ENCODE peak calls at places on chromosomes 1 and 21, in six cellular contexts. One of them, this sample, is unnamed.

GRCh38 chr1:202760589-202760988 is 47.6 kb downstream of the KDM5B start:
- DNase-seq in endodermal cell: no peak
- DNase-seq in Karpas-422: no peak
- DNase-seq in ecto neural progenitor cell: no peak
- DNase-seq in activated CD8-positive, alpha-beta memory T cell treated with anti-CD3 and anti-CD28 coated beads, Interleukin-2, amount 10 ng/mL, durations not matched to agents 7 days and 5 days: no peak
- DNase-seq in RKO: no peak
- DNase-seq in this sample: no peak

GRCh38 chr1:52403566-52404115 is 582 bp downstream of the ORC1 start:
- DNase-seq in endodermal cell: peak; percentile 84
- DNase-seq in RKO: peak; percentile 92
- DNase-seq in ecto neural progenitor cell: no peak
- DNase-seq in activated CD8-positive, alpha-beta memory T cell treated with anti-CD3 and anti-CD28 coated beads, Interleukin-2, amount 10 ng/mL, durations not matched to agents 7 days and 5 days: peak; percentile 82
- DNase-seq in Karpas-422: peak; percentile 89
- DNase-seq in this sample: peak; percentile 75

GRCh38 chr21:40587786-40588353 is 259.1 kb downstream of the DSCAM start:
- DNase-seq in RKO: no peak
- DNase-seq in activated CD8-positive, alpha-beta memory T cell treated with anti-CD3 and anti-CD28 coated beads, Interleukin-2, amount 10 ng/mL, durations not matched to agents 7 days and 5 days: no peak
- DNase-seq in endodermal cell: no peak
- DNase-seq in Karpas-422: no peak
- DNase-seq in ecto neural progenitor cell: no peak
- DNase-seq in this sample: no peak

GRCh38 chr21:27346041-27346448 is 379.2 kb upstream of the ADAMTS5 start:
- DNase-seq in endodermal cell: no peak
- DNase-seq in activated CD8-positive, alpha-beta memory T cell treated with anti-CD3 and anti-CD28 coated beads, Interleukin-2, amount 10 ng/mL, durations not matched to agents 7 days and 5 days: no peak
- DNase-seq in RKO: peak; percentile 3
- DNase-seq in Karpas-422: no peak
- DNase-seq in ecto neural progenitor cell: no peak
- DNase-seq in this sample: peak; percentile 46

GRCh38 chr1:81559662-81560350 is 240.9 kb upstream of the ADGRL2 start:
- DNase-seq in Karpas-422: no peak
- DNase-seq in ecto neural progenitor cell: no peak
- DNase-seq in RKO: peak; percentile 30
- DNase-seq in endodermal cell: no peak
- DNase-seq in activated CD8-positive, alpha-beta memory T cell treated with anti-CD3 and anti-CD28 coated beads, Interleukin-2, amount 10 ng/mL, durations not matched to agents 7 days and 5 days: no peak
- DNase-seq in this sample: no peak

GRCh38 chr1:184531296-184531695 is 144.5 kb downstream of the C1orf21 start:
- DNase-seq in Karpas-422: no peak
- DNase-seq in endodermal cell: no peak
- DNase-seq in RKO: no peak
- DNase-seq in ecto neural progenitor cell: no peak
- DNase-seq in activated CD8-positive, alpha-beta memory T cell treated with anti-CD3 and anti-CD28 coated beads, Interleukin-2, amount 10 ng/mL, durations not matched to agents 7 days and 5 days: no peak
- DNase-seq in this sample: no peak

GRCh38 chr1:81323862-81324261 is 476.9 kb upstream of the ADGRL2 start:
- DNase-seq in Karpas-422: no peak
- DNase-seq in activated CD8-positive, alpha-beta memory T cell treated with anti-CD3 and anti-CD28 coated beads, Interleukin-2, amount 10 ng/mL, durations not matched to agents 7 days and 5 days: no peak
- DNase-seq in RKO: no peak
- DNase-seq in endodermal cell: no peak
- DNase-seq in ecto neural progenitor cell: no peak
- DNase-seq in this sample: no peak

GRCh38 chr1:46343351-46343695 is 2.7 kb downstream of the NSUN4 start:
- DNase-seq in RKO: no peak
- DNase-seq in activated CD8-positive, alpha-beta memory T cell treated with anti-CD3 and anti-CD28 coated beads, Interleukin-2, amount 10 ng/mL, durations not matched to agents 7 days and 5 days: no peak
- DNase-seq in ecto neural progenitor cell: no peak
- DNase-seq in Karpas-422: no peak
- DNase-seq in endodermal cell: no peak
- DNase-seq in this sample: no peak

GRCh38 chr1:174070614-174071013 is 48.5 kb upstream of the RC3H1 start:
- DNase-seq in Karpas-422: no peak
- DNase-seq in RKO: no peak
- DNase-seq in endodermal cell: no peak
- DNase-seq in ecto neural progenitor cell: no peak
- DNase-seq in activated CD8-positive, alpha-beta memory T cell treated with anti-CD3 and anti-CD28 coated beads, Interleukin-2, amount 10 ng/mL, durations not matched to agents 7 days and 5 days: no peak
- DNase-seq in this sample: no peak

GRCh38 chr21:39071623-39072214 is 111.5 kb downstream of the PSMG1 start:
- DNase-seq in RKO: no peak
- DNase-seq in activated CD8-positive, alpha-beta memory T cell treated with anti-CD3 and anti-CD28 coated beads, Interleukin-2, amount 10 ng/mL, durations not matched to agents 7 days and 5 days: no peak
- DNase-seq in Karpas-422: no peak
- DNase-seq in ecto neural progenitor cell: no peak
- DNase-seq in endodermal cell: no peak
- DNase-seq in this sample: no peak

GRCh38 chr1:165647517-165647916 is 16.5 kb downstream of the MGST3 start:
- DNase-seq in activated CD8-positive, alpha-beta memory T cell treated with anti-CD3 and anti-CD28 coated beads, Interleukin-2, amount 10 ng/mL, durations not matched to agents 7 days and 5 days: peak; percentile 28
- DNase-seq in RKO: no peak
- DNase-seq in ecto neural progenitor cell: no peak
- DNase-seq in Karpas-422: no peak
- DNase-seq in endodermal cell: no peak
- DNase-seq in this sample: no peak

GRCh38 chr1:2548068-2548589 is 8.0 kb upstream of the TNFRSF14 start:
- DNase-seq in activated CD8-positive, alpha-beta memory T cell treated with anti-CD3 and anti-CD28 coated beads, Interleukin-2, amount 10 ng/mL, durations not matched to agents 7 days and 5 days: peak; percentile 93
- DNase-seq in endodermal cell: peak; percentile 96
- DNase-seq in RKO: peak; percentile 79
- DNase-seq in ecto neural progenitor cell: peak; percentile 88
- DNase-seq in Karpas-422: peak; percentile 94
- DNase-seq in this sample: peak; percentile 62

GRCh38 chr1:152053375-152053774 is 16.6 kb upstream of the S100A11 start:
- DNase-seq in RKO: no peak
- DNase-seq in activated CD8-positive, alpha-beta memory T cell treated with anti-CD3 and anti-CD28 coated beads, Interleukin-2, amount 10 ng/mL, durations not matched to agents 7 days and 5 days: no peak
- DNase-seq in endodermal cell: no peak
- DNase-seq in ecto neural progenitor cell: no peak
- DNase-seq in Karpas-422: no peak
- DNase-seq in this sample: no peak

GRCh38 chr1:220019071-220019470 is 27.2 kb downstream of the EPRS1 start:
- DNase-seq in RKO: no peak
- DNase-seq in ecto neural progenitor cell: no peak
- DNase-seq in activated CD8-positive, alpha-beta memory T cell treated with anti-CD3 and anti-CD28 coated beads, Interleukin-2, amount 10 ng/mL, durations not matched to agents 7 days and 5 days: no peak
- DNase-seq in endodermal cell: no peak
- DNase-seq in Karpas-422: no peak
- DNase-seq in this sample: no peak

GRCh38 chr1:17765444-17766411 is 10.6 kb downstream of the ACTL8 start:
- DNase-seq in activated CD8-positive, alpha-beta memory T cell treated with anti-CD3 and anti-CD28 coated beads, Interleukin-2, amount 10 ng/mL, durations not matched to agents 7 days and 5 days: no peak
- DNase-seq in endodermal cell: no peak
- DNase-seq in RKO: peak; percentile 88
- DNase-seq in ecto neural progenitor cell: no peak
- DNase-seq in Karpas-422: no peak
- DNase-seq in this sample: peak; percentile 88

GRCh38 chr1:161305872-161306519 is 3.8 kb downstream of the MPZ start:
- DNase-seq in ecto neural progenitor cell: peak; percentile 89
- DNase-seq in activated CD8-positive, alpha-beta memory T cell treated with anti-CD3 and anti-CD28 coated beads, Interleukin-2, amount 10 ng/mL, durations not matched to agents 7 days and 5 days: peak; percentile 92
- DNase-seq in Karpas-422: peak; percentile 93
- DNase-seq in RKO: no peak
- DNase-seq in endodermal cell: peak; percentile 99
- DNase-seq in this sample: no peak

GRCh38 chr1:193102662-193103061 is 2.6 kb downstream of the GLRX2 start:
- DNase-seq in endodermal cell: no peak
- DNase-seq in activated CD8-positive, alpha-beta memory T cell treated with anti-CD3 and anti-CD28 coated beads, Interleukin-2, amount 10 ng/mL, durations not matched to agents 7 days and 5 days: no peak
- DNase-seq in RKO: no peak
- DNase-seq in Karpas-422: no peak
- DNase-seq in ecto neural progenitor cell: no peak
- DNase-seq in this sample: no peak

GRCh38 chr1:159786966-159787365 is 6.2 kb downstream of the DUSP23 start:
- DNase-seq in Karpas-422: no peak
- DNase-seq in activated CD8-positive, alpha-beta memory T cell treated with anti-CD3 and anti-CD28 coated beads, Interleukin-2, amount 10 ng/mL, durations not matched to agents 7 days and 5 days: no peak
- DNase-seq in ecto neural progenitor cell: no peak
- DNase-seq in endodermal cell: no peak
- DNase-seq in RKO: no peak
- DNase-seq in this sample: no peak

GRCh38 chr1:64038965-64039926 is 164.2 kb upstream of the UBE2U start:
- DNase-seq in activated CD8-positive, alpha-beta memory T cell treated with anti-CD3 and anti-CD28 coated beads, Interleukin-2, amount 10 ng/mL, durations not matched to agents 7 days and 5 days: no peak
- DNase-seq in Karpas-422: no peak
- DNase-seq in RKO: peak; percentile 30
- DNase-seq in ecto neural progenitor cell: no peak
- DNase-seq in endodermal cell: no peak
- DNase-seq in this sample: peak; percentile 98

GRCh38 chr1:159927887-159928431 is 2.7 kb upstream of the TAGLN2 start:
- DNase-seq in activated CD8-positive, alpha-beta memory T cell treated with anti-CD3 and anti-CD28 coated beads, Interleukin-2, amount 10 ng/mL, durations not matched to agents 7 days and 5 days: no peak
- DNase-seq in RKO: no peak
- DNase-seq in endodermal cell: peak; percentile 61
- DNase-seq in Karpas-422: no peak
- DNase-seq in ecto neural progenitor cell: no peak
- DNase-seq in this sample: no peak

GRCh38 chr1:223319373-223319772 is 44.6 kb downstream of the SUSD4 start:
- DNase-seq in Karpas-422: no peak
- DNase-seq in endodermal cell: no peak
- DNase-seq in RKO: no peak
- DNase-seq in ecto neural progenitor cell: no peak
- DNase-seq in activated CD8-positive, alpha-beta memory T cell treated with anti-CD3 and anti-CD28 coated beads, Interleukin-2, amount 10 ng/mL, durations not matched to agents 7 days and 5 days: no peak
- DNase-seq in this sample: no peak

GRCh38 chr1:159040893-159041724 is 31.4 kb downstream of the IFI16 start:
- DNase-seq in Karpas-422: no peak
- DNase-seq in activated CD8-positive, alpha-beta memory T cell treated with anti-CD3 and anti-CD28 coated beads, Interleukin-2, amount 10 ng/mL, durations not matched to agents 7 days and 5 days: no peak
- DNase-seq in RKO: no peak
- DNase-seq in endodermal cell: no peak
- DNase-seq in ecto neural progenitor cell: no peak
- DNase-seq in this sample: no peak

GRCh38 chr1:201499191-201499590 is 7.7 kb downstream of the CSRP1 start:
- DNase-seq in activated CD8-positive, alpha-beta memory T cell treated with anti-CD3 and anti-CD28 coated beads, Interleukin-2, amount 10 ng/mL, durations not matched to agents 7 days and 5 days: no peak
- DNase-seq in RKO: peak; percentile 18
- DNase-seq in endodermal cell: no peak
- DNase-seq in ecto neural progenitor cell: no peak
- DNase-seq in Karpas-422: no peak
- DNase-seq in this sample: no peak

GRCh38 chr1:243851129-243851756 is 1.2 kb upstream of the AKT3 start:
- DNase-seq in ecto neural progenitor cell: no peak
- DNase-seq in Karpas-422: no peak
- DNase-seq in endodermal cell: no peak
- DNase-seq in activated CD8-positive, alpha-beta memory T cell treated with anti-CD3 and anti-CD28 coated beads, Interleukin-2, amount 10 ng/mL, durations not matched to agents 7 days and 5 days: no peak
- DNase-seq in RKO: peak; percentile 34
- DNase-seq in this sample: no peak

GRCh38 chr1:8082945-8083344 is 56.8 kb upstream of the ERRFI1 start:
- DNase-seq in Karpas-422: no peak
- DNase-seq in RKO: no peak
- DNase-seq in endodermal cell: no peak
- DNase-seq in activated CD8-positive, alpha-beta memory T cell treated with anti-CD3 and anti-CD28 coated beads, Interleukin-2, amount 10 ng/mL, durations not matched to agents 7 days and 5 days: no peak
- DNase-seq in ecto neural progenitor cell: no peak
- DNase-seq in this sample: peak; percentile 93

GRCh38 chr1:179154437-179154836 is 72.6 kb downstream of the TOR3A start:
- DNase-seq in endodermal cell: no peak
- DNase-seq in Karpas-422: no peak
- DNase-seq in activated CD8-positive, alpha-beta memory T cell treated with anti-CD3 and anti-CD28 coated beads, Interleukin-2, amount 10 ng/mL, durations not matched to agents 7 days and 5 days: no peak
- DNase-seq in RKO: no peak
- DNase-seq in ecto neural progenitor cell: no peak
- DNase-seq in this sample: no peak

GRCh38 chr1:113390871-113391642 is 742 bp downstream of the MAGI3 start:
- DNase-seq in ecto neural progenitor cell: peak; percentile 72
- DNase-seq in RKO: peak; percentile 69
- DNase-seq in endodermal cell: peak; percentile 81
- DNase-seq in Karpas-422: no peak
- DNase-seq in activated CD8-positive, alpha-beta memory T cell treated with anti-CD3 and anti-CD28 coated beads, Interleukin-2, amount 10 ng/mL, durations not matched to agents 7 days and 5 days: peak; percentile 69
- DNase-seq in this sample: peak; percentile 55

GRCh38 chr1:55781944-55782482 is 566.8 kb upstream of the USP24 start:
- DNase-seq in ecto neural progenitor cell: no peak
- DNase-seq in RKO: peak; percentile 18
- DNase-seq in Karpas-422: no peak
- DNase-seq in activated CD8-positive, alpha-beta memory T cell treated with anti-CD3 and anti-CD28 coated beads, Interleukin-2, amount 10 ng/mL, durations not matched to agents 7 days and 5 days: no peak
- DNase-seq in endodermal cell: no peak
- DNase-seq in this sample: peak; percentile 85

GRCh38 chr1:951364-951763 is 7.7 kb downstream of the NOC2L start:
- DNase-seq in Karpas-422: no peak
- DNase-seq in ecto neural progenitor cell: no peak
- DNase-seq in endodermal cell: peak; percentile 83
- DNase-seq in RKO: peak; percentile 27
- DNase-seq in activated CD8-positive, alpha-beta memory T cell treated with anti-CD3 and anti-CD28 coated beads, Interleukin-2, amount 10 ng/mL, durations not matched to agents 7 days and 5 days: no peak
- DNase-seq in this sample: no peak

GRCh38 chr1:219365435-219365834 is 191.8 kb downstream of the LYPLAL1 start:
- DNase-seq in endodermal cell: no peak
- DNase-seq in ecto neural progenitor cell: no peak
- DNase-seq in Karpas-422: no peak
- DNase-seq in activated CD8-positive, alpha-beta memory T cell treated with anti-CD3 and anti-CD28 coated beads, Interleukin-2, amount 10 ng/mL, durations not matched to agents 7 days and 5 days: no peak
- DNase-seq in RKO: no peak
- DNase-seq in this sample: peak; percentile 24

GRCh38 chr1:29736582-29737188 is 500.4 kb downstream of the PTPRU start:
- DNase-seq in endodermal cell: peak; percentile 85
- DNase-seq in RKO: peak; percentile 57
- DNase-seq in ecto neural progenitor cell: peak; percentile 67
- DNase-seq in Karpas-422: peak; percentile 78
- DNase-seq in activated CD8-positive, alpha-beta memory T cell treated with anti-CD3 and anti-CD28 coated beads, Interleukin-2, amount 10 ng/mL, durations not matched to agents 7 days and 5 days: no peak
- DNase-seq in this sample: no peak

GRCh38 chr1:171610385-171610784 is 11.7 kb upstream of the MYOCOS start:
- DNase-seq in activated CD8-positive, alpha-beta memory T cell treated with anti-CD3 and anti-CD28 coated beads, Interleukin-2, amount 10 ng/mL, durations not matched to agents 7 days and 5 days: no peak
- DNase-seq in RKO: no peak
- DNase-seq in ecto neural progenitor cell: no peak
- DNase-seq in Karpas-422: peak; percentile 54
- DNase-seq in endodermal cell: no peak
- DNase-seq in this sample: peak; percentile 34

GRCh38 chr1:63318255-63319068 is 3.9 kb upstream of the FOXD3 start:
- DNase-seq in Karpas-422: no peak
- DNase-seq in ecto neural progenitor cell: no peak
- DNase-seq in activated CD8-positive, alpha-beta memory T cell treated with anti-CD3 and anti-CD28 coated beads, Interleukin-2, amount 10 ng/mL, durations not matched to agents 7 days and 5 days: no peak
- DNase-seq in endodermal cell: peak; percentile 57
- DNase-seq in RKO: no peak
- DNase-seq in this sample: no peak

GRCh38 chr21:45152265-45152746 is 77.9 kb downstream of the ADARB1 start:
- DNase-seq in RKO: no peak
- DNase-seq in endodermal cell: peak; percentile 84
- DNase-seq in activated CD8-positive, alpha-beta memory T cell treated with anti-CD3 and anti-CD28 coated beads, Interleukin-2, amount 10 ng/mL, durations not matched to agents 7 days and 5 days: peak; percentile 92
- DNase-seq in Karpas-422: peak; percentile 85
- DNase-seq in ecto neural progenitor cell: peak; percentile 77
- DNase-seq in this sample: no peak

GRCh38 chr1:182086620-182087019 is 25.1 kb upstream of the ZNF648 start:
- DNase-seq in endodermal cell: no peak
- DNase-seq in activated CD8-positive, alpha-beta memory T cell treated with anti-CD3 and anti-CD28 coated beads, Interleukin-2, amount 10 ng/mL, durations not matched to agents 7 days and 5 days: no peak
- DNase-seq in Karpas-422: no peak
- DNase-seq in ecto neural progenitor cell: no peak
- DNase-seq in RKO: no peak
- DNase-seq in this sample: no peak

GRCh38 chr1:194366705-194367104 is 1180.3 kb upstream of the B3GALT2 start:
- DNase-seq in RKO: no peak
- DNase-seq in endodermal cell: no peak
- DNase-seq in ecto neural progenitor cell: no peak
- DNase-seq in Karpas-422: no peak
- DNase-seq in activated CD8-positive, alpha-beta memory T cell treated with anti-CD3 and anti-CD28 coated beads, Interleukin-2, amount 10 ng/mL, durations not matched to agents 7 days and 5 days: no peak
- DNase-seq in this sample: no peak

GRCh38 chr1:182293119-182293589 is 98.4 kb downstream of the GLUL start:
- DNase-seq in endodermal cell: no peak
- DNase-seq in ecto neural progenitor cell: no peak
- DNase-seq in RKO: no peak
- DNase-seq in Karpas-422: no peak
- DNase-seq in activated CD8-positive, alpha-beta memory T cell treated with anti-CD3 and anti-CD28 coated beads, Interleukin-2, amount 10 ng/mL, durations not matched to agents 7 days and 5 days: no peak
- DNase-seq in this sample: no peak

GRCh38 chr1:31064685-31065309 is 720 bp downstream of the PUM1 start:
- DNase-seq in endodermal cell: no peak
- DNase-seq in activated CD8-positive, alpha-beta memory T cell treated with anti-CD3 and anti-CD28 coated beads, Interleukin-2, amount 10 ng/mL, durations not matched to agents 7 days and 5 days: peak; percentile 59
- DNase-seq in ecto neural progenitor cell: no peak
- DNase-seq in RKO: peak; percentile 32
- DNase-seq in Karpas-422: peak; percentile 70
- DNase-seq in this sample: peak; percentile 42

GRCh38 chr1:64519921-64520320 is 50.0 kb downstream of the CACHD1 start:
- DNase-seq in endodermal cell: no peak
- DNase-seq in Karpas-422: no peak
- DNase-seq in ecto neural progenitor cell: no peak
- DNase-seq in RKO: no peak
- DNase-seq in activated CD8-positive, alpha-beta memory T cell treated with anti-CD3 and anti-CD28 coated beads, Interleukin-2, amount 10 ng/mL, durations not matched to agents 7 days and 5 days: no peak
- DNase-seq in this sample: no peak